ENCODE peak calls at places on chromosomes 13 and 19, in eight cellular contexts. Q is AG09309, H is heart right ventricle, S is HCT116, O is ascending aorta, D is transverse colon, T is lower leg skin, W is epithelial cell of proximal tubule. C is an unnamed sample.

GRCh38 chr13:41196620-41197019 is 2.3 kb upstream of the KBTBD7 start:
- DNase-seq in Q (no peak), H (no peak), S (no peak), O (no peak), D (no peak), T (no peak), W (no peak), C (no peak)

GRCh38 chr19:21084343-21084742 is 2.3 kb downstream of the ZNF714 start:
- DNase-seq in Q (peak), H (no peak), S (no peak), O (no peak), D (no peak), T (no peak), W (peak), C (no peak)

GRCh38 chr19:49860716-49861100 is 6.7 kb downstream of the PNKP start:
- DNase-seq in Q (no peak), H (no peak), S (no peak), O (no peak), D (no peak), T (no peak), W (no peak), C (no peak)

GRCh38 chr13:51453308-51453958 is 597 bp upstream of the INTS6 start:
- DNase-seq in Q (no peak), H (peak), S (no peak), O (no peak), D (peak), T (peak), W (peak), C (no peak)

GRCh38 chr13:95258098-95258497 is 43.2 kb downstream of the ABCC4 start:
- DNase-seq in Q (no peak), H (no peak), S (no peak), O (no peak), D (no peak), T (no peak), W (no peak), C (no peak)

GRCh38 chr13:90568165-90568564 is 779.3 kb upstream of the MIR17HG start:
- DNase-seq in Q (no peak), H (no peak), S (no peak), O (no peak), D (no peak), T (no peak), W (no peak), C (no peak)

GRCh38 chr13:24613755-24614154 is 66.5 kb upstream of the ATP12A start:
- DNase-seq in Q (no peak), H (no peak), S (no peak), O (no peak), D (no peak), T (peak), W (no peak), C (no peak)

GRCh38 chr19:18571564-18572344 is at the start of gene UBA52:
- DNase-seq in Q (peak), H (peak), S (peak), O (peak), D (peak), T (peak), W (peak), C (peak)

GRCh38 chr19:8589177-8589714 is 12.0 kb upstream of the MYO1F start:
- DNase-seq in Q (no peak), H (no peak), S (no peak), O (no peak), D (no peak), T (no peak), W (no peak), C (no peak)

GRCh38 chr13:50526771-50527567 is 316.5 kb downstream of the DLEU7 start:
- DNase-seq in Q (no peak), H (no peak), S (no peak), O (no peak), D (peak), T (no peak), W (no peak), C (no peak)

GRCh38 chr19:7515471-7516226 is at the start of gene ZNF358:
- DNase-seq in Q (no peak), H (peak), S (no peak), O (no peak), D (peak), T (peak), W (no peak), C (no peak)

GRCh38 chr13:74162782-74163181 is 28.6 kb upstream of the KLF12 start:
- DNase-seq in Q (no peak), H (no peak), S (no peak), O (no peak), D (no peak), T (no peak), W (no peak), C (no peak)

GRCh38 chr13:41520699-41521630 is 63.6 kb downstream of the RGCC start:
- DNase-seq in Q (no peak), H (no peak), S (no peak), O (no peak), D (no peak), T (peak), W (no peak), C (no peak)

GRCh38 chr13:72782717-72783116 is 784 bp downstream of the PIBF1 start:
- DNase-seq in Q (no peak), H (no peak), S (no peak), O (no peak), D (no peak), T (no peak), W (no peak), C (no peak)

GRCh38 chr19:46069841-46070341 is 29.1 kb upstream of the IGFL4 start:
- DNase-seq in Q (peak), H (no peak), S (no peak), O (no peak), D (no peak), T (no peak), W (no peak), C (peak)

GRCh38 chr19:53085496-53085895 is 17.7 kb downstream of the ZNF160 start:
- DNase-seq in Q (no peak), H (no peak), S (no peak), O (no peak), D (no peak), T (no peak), W (no peak), C (no peak)

GRCh38 chr13:21812192-21812626 is 141.3 kb downstream of the FGF9 start:
- DNase-seq in Q (no peak), H (no peak), S (no peak), O (no peak), D (no peak), T (no peak), W (no peak), C (no peak)

DNA sequence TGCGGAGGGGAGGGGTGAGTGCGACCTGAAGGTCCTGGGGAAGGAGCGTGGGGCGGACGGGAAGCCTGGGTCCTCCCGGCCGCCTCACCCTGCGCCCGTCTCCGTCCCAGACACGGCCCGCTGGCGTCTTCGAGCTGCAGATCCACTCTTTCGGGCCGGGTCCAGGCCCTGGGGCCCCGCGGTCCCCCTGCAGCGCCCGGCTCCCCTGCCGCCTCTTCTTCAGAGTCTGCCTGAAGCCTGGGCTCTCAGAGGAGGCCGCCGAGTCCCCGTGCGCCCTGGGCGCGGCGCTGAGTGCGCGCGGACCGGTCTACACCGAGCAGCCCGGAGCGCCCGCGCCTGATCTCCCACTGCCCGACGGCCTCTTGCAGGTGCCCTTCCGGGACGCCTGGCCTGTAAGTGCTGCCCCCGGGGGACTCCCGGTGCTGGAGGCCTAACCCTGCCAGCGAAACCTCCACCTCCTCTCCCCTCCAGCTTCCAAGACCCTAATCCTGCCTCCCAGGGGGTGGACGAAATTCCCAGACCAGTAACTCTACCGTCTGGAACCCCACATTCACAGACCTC is 415 bp downstream of the DLL3 start:
- DNase-seq in Q (no peak), H (no peak), S (no peak), O (no peak), D (no peak), T (no peak), W (no peak), C (no peak)
- H3K4me3 ChIP-seq in Q (no peak), H (no peak), S (no peak), O (no peak), D (no peak), T (no peak), W (no peak), C (no peak)

GRCh38 chr19:3547301-3547731 is 8.3 kb downstream of the TEKTIP1 start:
- DNase-seq in Q (no peak), H (no peak), S (no peak), O (no peak), D (no peak), T (no peak), W (no peak), C (no peak)

GRCh38 chr19:3549816-3550215 is 7.6 kb downstream of the MFSD12 start:
- DNase-seq in Q (no peak), H (no peak), S (no peak), O (no peak), D (no peak), T (no peak), W (no peak), C (no peak)

GRCh38 chr19:3548594-3548993 is 8.8 kb downstream of the MFSD12 start:
- DNase-seq in Q (no peak), H (no peak), S (no peak), O (no peak), D (no peak), T (no peak), W (no peak), C (no peak)

GRCh38 chr19:3546119-3546518 is 7.1 kb downstream of the TEKTIP1 start:
- DNase-seq in Q (no peak), H (no peak), S (no peak), O (no peak), D (no peak), T (no peak), W (no peak), C (no peak)

DNA sequence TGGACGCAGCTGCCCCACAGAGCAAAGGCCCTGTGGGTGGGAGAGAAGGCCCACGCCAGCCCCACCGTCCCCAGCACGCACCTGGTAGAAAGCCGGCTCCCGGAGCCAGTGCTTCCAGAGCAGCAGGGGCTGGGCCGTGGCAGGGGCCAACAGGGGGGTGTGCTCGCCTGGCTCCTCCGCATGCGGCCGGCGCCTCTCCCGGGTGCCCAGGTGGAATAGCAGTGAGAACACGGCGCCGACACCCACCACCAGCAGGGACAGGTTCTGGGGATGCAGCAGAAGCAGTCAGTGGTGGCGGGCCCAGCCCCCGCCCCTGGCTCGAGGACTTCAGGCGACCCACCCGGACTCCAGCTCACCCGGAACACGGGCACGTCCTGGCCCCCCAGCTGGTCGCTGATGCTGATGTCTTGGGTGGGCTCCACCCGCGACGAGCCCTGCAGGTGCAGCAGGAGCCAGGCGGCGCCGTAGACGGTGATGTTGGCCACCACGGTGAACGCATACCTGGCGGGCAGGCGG is 8.9 kb downstream of the TEKTIP1 start:
- DNase-seq in Q (no peak), H (no peak), S (no peak), O (no peak), D (no peak), T (no peak), W (no peak), C (no peak)
- TF ChIP-seq CTCF in Q (no peak), H (no peak), S (no peak), O (no peak), D (no peak), T (no peak), W (no peak), C (no peak)

GRCh38 chr13:20492641-20493040 is 33.0 kb downstream of the CRYL1 start:
- DNase-seq in Q (no peak), H (no peak), S (peak), O (no peak), D (peak), T (no peak), W (peak), C (no peak)

GRCh38 chr13:20498129-20498528 is 27.5 kb downstream of the CRYL1 start:
- DNase-seq in Q (no peak), H (no peak), S (no peak), O (no peak), D (no peak), T (no peak), W (no peak), C (no peak)

GRCh38 chr13:20497376-20497775 is 28.3 kb downstream of the CRYL1 start:
- DNase-seq in Q (no peak), H (no peak), S (no peak), O (no peak), D (no peak), T (peak), W (no peak), C (no peak)

GRCh38 chr13:20494656-20495055 is 31.0 kb downstream of the CRYL1 start:
- DNase-seq in Q (no peak), H (no peak), S (no peak), O (no peak), D (no peak), T (peak), W (no peak), C (no peak)

GRCh38 chr13:20495087-20496023 is 30.3 kb downstream of the CRYL1 start:
- DNase-seq in Q (peak), H (peak), S (peak), O (no peak), D (peak), T (peak), W (peak), C (peak)
- H3K4me3 ChIP-seq in Q (no peak), H (peak), S (no peak), O (no peak), D (no peak), T (no peak), W (no peak), C (no peak)

GRCh38 chr19:1813197-1813836 is 1.2 kb upstream of the ATP8B3 start:
- DNase-seq in Q (no peak), H (no peak), S (no peak), O (no peak), D (no peak), T (no peak), W (no peak), C (no peak)
- TF ChIP-seq CTCF in Q (no peak), H (no peak), S (no peak), O (no peak), D (no peak), T (no peak), W (no peak), C (no peak)

GRCh38 chr19:900302-901111 is 7.2 kb downstream of the RNU6-9 start:
- DNase-seq in Q (no peak), H (no peak), S (no peak), O (no peak), D (no peak), T (no peak), W (no peak), C (no peak)
- H3K4me3 ChIP-seq in Q (no peak), H (no peak), S (no peak), O (no peak), D (no peak), T (no peak), W (no peak), C (no peak)

GRCh38 chr19:980133-980998 is 3.8 kb upstream of the WDR18 start:
- DNase-seq in Q (no peak), H (no peak), S (no peak), O (no peak), D (no peak), T (no peak), W (no peak), C (no peak)
- TF ChIP-seq CTCF in Q (no peak), H (no peak), S (no peak), O (no peak), D (no peak), T (no peak), W (no peak), C (no peak)

GRCh38 chr13:109869312-109870237 is 83.2 kb upstream of the IRS2 start:
- DNase-seq in Q (peak), H (peak), S (no peak), O (no peak), D (peak), T (no peak), W (peak), C (no peak)

GRCh38 chr13:109868583-109869311 is 82.4 kb upstream of the IRS2 start:
- DNase-seq in Q (no peak), H (no peak), S (no peak), O (no peak), D (no peak), T (no peak), W (peak), C (no peak)

GRCh38 chr13:109872864-109873263 is 86.5 kb upstream of the IRS2 start:
- DNase-seq in Q (no peak), H (no peak), S (no peak), O (no peak), D (no peak), T (no peak), W (no peak), C (no peak)

GRCh38 chr13:109871018-109871370 is 84.6 kb upstream of the IRS2 start:
- DNase-seq in Q (peak), H (no peak), S (no peak), O (no peak), D (no peak), T (no peak), W (no peak), C (no peak)

DNA sequence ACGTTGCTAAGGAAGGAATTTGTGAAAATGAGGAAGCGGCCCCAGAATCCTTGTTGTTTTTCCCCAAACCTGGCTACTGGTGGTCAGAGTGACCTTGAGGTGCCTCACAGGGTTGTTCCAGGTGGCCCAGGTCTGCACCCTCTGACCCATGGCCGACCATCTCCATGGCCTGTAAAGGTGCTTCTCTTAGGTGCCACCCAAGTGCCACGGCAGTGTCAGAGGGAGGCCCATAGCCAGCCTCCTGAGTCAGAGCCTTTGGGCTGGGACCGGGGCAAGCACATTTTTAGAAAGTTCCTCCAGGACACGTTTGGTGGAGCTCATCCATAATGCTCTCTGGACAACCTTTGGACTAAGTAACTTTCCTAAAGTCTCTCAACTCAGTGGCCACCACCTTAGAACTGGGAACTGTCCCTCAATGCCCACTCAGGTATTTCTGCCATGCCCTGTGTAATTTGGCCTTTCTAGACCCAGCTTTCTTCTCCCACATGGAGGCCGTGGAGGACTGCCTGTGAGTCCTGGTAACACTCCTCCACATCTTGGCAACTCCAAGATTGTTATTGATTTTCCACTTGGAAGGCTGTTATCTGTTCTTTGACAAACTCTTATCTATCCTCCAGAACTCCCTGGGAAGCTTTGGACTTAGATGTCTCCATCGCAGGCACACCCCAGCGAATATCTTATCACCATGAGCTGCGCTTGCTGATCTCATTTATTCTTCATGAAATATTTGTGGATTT is 84.1 kb upstream of the IRS2 start:
- DNase-seq in Q (no peak), H (no peak), S (no peak), O (no peak), D (no peak), T (no peak), W (no peak), C (no peak)
- H3K4me3 ChIP-seq in Q (no peak), H (peak), S (no peak), O (no peak), D (no peak), T (no peak), W (peak), C (no peak)

GRCh38 chr13:46751811-46752635 is 44.9 kb downstream of the ESD start:
- DNase-seq in Q (peak), H (no peak), S (no peak), O (no peak), D (no peak), T (no peak), W (no peak), C (no peak)
- TF ChIP-seq CTCF in Q (no peak), H (no peak), S (no peak), O (no peak), D (no peak), T (no peak), W (no peak), C (no peak)

GRCh38 chr13:43129511-43130130 is 106.2 kb downstream of the DNAJC15 start:
- DNase-seq in Q (no peak), H (no peak), S (no peak), O (no peak), D (no peak), T (no peak), W (no peak), C (no peak)

GRCh38 chr13:43127827-43128226 is 104.4 kb downstream of the DNAJC15 start:
- DNase-seq in Q (no peak), H (no peak), S (no peak), O (no peak), D (no peak), T (no peak), W (no peak), C (no peak)

GRCh38 chr13:43127103-43127817 is 103.9 kb downstream of the DNAJC15 start:
- DNase-seq in Q (no peak), H (no peak), S (no peak), O (no peak), D (no peak), T (no peak), W (no peak), C (no peak)

GRCh38 chr13:43128504-43128929 is 105.1 kb downstream of the DNAJC15 start:
- DNase-seq in Q (no peak), H (peak), S (no peak), O (no peak), D (no peak), T (no peak), W (no peak), C (no peak)

DNA sequence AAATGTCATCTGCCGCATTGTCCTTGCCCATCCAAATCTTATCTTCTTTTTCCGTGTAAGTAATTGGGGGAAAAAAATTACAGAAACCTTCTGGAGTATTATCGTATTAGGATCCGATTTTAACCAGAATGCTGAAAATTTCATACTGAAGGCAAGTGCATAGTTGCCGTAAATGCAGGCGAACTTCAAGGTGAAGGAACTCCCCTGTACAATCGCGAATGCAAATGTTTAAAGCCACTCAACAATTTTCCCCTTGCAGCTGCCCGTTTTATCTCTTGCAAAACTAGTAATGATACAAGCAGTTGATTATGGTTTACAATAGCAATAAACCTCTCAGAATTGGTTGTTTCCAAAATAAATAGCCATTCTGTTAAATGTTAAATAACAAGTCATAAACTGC is 105.6 kb downstream of the DNAJC15 start:
- DNase-seq in Q (no peak), H (no peak), S (no peak), O (no peak), D (no peak), T (no peak), W (no peak), C (no peak)
- H3K4me3 ChIP-seq in Q (no peak), H (no peak), S (no peak), O (no peak), D (no peak), T (no peak), W (no peak), C (no peak)